ENCODE peak calls at places on chromosomes 16 and 17, in five cellular contexts. U is choroid plexus epithelial cell, D is H9, B is PC-3, F is colonic mucosa. J is an unnamed sample.

GRCh38 chr17:20281860-20282259 is 185.5 kb downstream of the LGALS9B start:
- DNase-seq in U (peak), D (no peak), B (no peak), F (peak), J (no peak)

GRCh38 chr17:67415291-67415690 is 38.2 kb downstream of the PITPNC1 start:
- DNase-seq in U (no peak), D (no peak), B (no peak), F (no peak), J (no peak)

GRCh38 chr17:41919165-41919817 is 540 bp upstream of the ACLY start:
- DNase-seq in U (peak), D (peak), B (peak), F (peak), J (peak)

GRCh38 chr16:11583171-11583570 is 3.5 kb downstream of the LITAF start:
- DNase-seq in U (peak), D (no peak), B (no peak), F (no peak), J (no peak)

GRCh38 chr17:75228305-75228704 is 22.8 kb downstream of the NUP85 start:
- DNase-seq in U (no peak), D (no peak), B (no peak), F (no peak), J (no peak)

GRCh38 chr16:87834668-87835473 is 34.4 kb downstream of the SLC7A5 start:
- DNase-seq in U (peak), D (no peak), B (no peak), F (no peak), J (peak)

GRCh38 chr17:73288534-73289302 is 23.1 kb downstream of the CDC42EP4 start:
- DNase-seq in U (no peak), D (no peak), B (peak), F (peak), J (no peak)

GRCh38 chr16:3665508-3665907 is 11.0 kb downstream of the DNASE1 start:
- DNase-seq in U (no peak), D (peak), B (no peak), F (no peak), J (no peak)

GRCh38 chr17:8894673-8895578 is 27.5 kb upstream of the PIK3R6 start:
- DNase-seq in U (peak), D (peak), B (peak), F (peak), J (peak)

GRCh38 chr16:15538484-15538883 is 104.1 kb downstream of the BMERB1 start:
- DNase-seq in U (no peak), D (no peak), B (no peak), F (no peak), J (no peak)

GRCh38 chr16:76946879-76947278 is 244.1 kb upstream of the MON1B start:
- DNase-seq in U (peak), D (no peak), B (peak), F (no peak), J (peak)

GRCh38 chr16:86227801-86228200 is 282.5 kb upstream of the FOXF1 start:
- DNase-seq in U (peak), D (no peak), B (no peak), F (no peak), J (no peak)

GRCh38 chr17:41518789-41519449 is at the start of gene KRT15:
- DNase-seq in U (peak), D (no peak), B (peak), F (no peak), J (peak)

GRCh38 chr16:88035292-88035691 is 84.1 kb downstream of the BANP start:
- DNase-seq in U (no peak), D (no peak), B (no peak), F (no peak), J (no peak)

GRCh38 chr17:80899402-80900268 is 92.0 kb upstream of the CHMP6 start:
- DNase-seq in U (peak), D (peak), B (peak), F (no peak), J (peak)

GRCh38 chr17:16281351-16281750 is 64.3 kb downstream of the PIGL start:
- DNase-seq in U (peak), D (no peak), B (peak), F (no peak), J (no peak)

GRCh38 chr16:24478401-24478800 is 61.0 kb upstream of the RBBP6 start:
- DNase-seq in U (no peak), D (no peak), B (no peak), F (no peak), J (no peak)

DNA sequence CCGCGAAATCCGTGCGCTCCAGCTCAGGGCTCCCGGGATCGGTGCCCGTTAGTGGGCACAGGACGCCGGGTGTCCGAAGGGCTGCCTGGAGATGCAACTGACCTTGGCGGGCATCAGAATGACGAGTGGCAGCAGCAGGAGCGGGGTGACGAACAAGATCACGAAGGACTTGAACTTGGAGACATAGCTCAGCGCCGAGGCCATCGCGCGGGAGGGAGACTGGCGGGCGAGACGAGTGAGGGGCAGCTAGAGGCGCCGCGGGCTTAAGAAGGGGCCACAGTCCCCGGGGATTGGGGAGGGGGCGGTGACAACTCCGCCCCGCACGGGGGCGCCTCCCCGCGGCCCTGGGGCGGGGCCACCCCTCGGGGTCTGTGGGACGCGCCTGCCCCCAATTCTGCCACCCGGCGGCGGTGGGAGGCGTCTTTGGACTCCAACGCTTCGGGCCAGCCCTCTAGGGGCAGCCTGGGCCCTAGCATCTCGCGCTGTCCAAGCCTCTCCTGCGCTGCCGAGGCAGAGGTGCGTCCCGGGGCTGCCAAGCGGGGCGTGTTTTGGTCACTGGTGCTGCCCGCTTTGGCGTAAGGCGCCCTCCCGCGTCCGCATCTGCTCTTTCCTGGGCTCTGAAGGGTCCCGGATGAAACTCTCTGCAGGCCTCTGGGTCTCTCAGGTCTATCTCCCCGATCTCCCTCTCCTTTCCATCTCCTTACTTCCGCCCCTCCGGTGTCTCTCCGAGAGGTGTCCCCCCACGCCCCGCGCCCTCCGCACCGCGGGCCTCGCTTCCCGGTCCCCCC is at the start of gene SLC13A5:
- DNase-seq in U (peak), D (peak), B (no peak), F (no peak), J (no peak)
- TF ChIP-seq CTCF in U (peak), D (peak), B (no peak), F (no peak), J (no peak)

DNA sequence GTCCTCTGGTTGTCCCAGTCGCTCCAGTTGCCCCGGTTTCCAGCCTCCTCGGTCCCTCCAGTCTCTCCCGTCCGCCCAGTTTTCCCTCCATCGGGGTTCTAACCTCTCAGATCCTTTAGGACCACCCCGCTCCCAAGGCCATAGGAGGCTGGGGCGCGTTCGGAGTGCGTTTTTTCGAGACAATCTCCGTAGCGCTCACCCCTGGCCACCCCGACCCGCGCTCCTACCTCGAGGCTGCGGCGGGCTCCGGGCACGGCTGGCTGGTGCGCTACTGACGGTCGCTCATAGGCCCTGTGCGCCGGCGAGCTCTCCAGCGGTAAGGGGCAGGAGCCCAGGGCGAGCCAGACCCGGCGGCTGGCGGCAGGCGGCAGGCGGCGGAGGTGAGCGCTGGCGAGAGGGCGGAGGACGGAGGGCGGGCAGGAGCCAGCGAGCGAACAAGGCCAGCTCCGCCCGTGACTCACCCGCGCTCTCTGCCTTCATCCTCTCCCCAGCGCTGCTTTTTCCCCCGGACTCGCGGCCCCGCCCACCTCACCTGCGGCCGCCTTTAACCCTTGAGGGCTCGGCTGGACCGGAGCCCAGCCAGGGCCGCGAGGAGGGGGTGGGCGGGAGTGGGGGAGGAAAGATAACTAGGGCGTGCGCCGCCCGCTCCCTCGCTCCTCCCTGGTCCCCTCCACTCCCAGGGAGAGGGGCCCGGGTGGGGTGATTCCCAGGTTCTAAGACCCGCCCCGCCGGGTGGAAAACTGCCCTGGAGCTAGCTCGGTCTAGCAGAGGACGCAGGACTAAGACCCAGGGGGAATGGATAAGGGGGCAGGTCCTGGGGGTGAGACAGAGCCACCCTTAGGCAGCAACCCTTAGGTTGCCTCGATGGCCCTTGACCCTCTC is at the start of gene SP6:
- DNase-seq in U (peak), D (peak), B (peak), F (peak), J (peak)
- TF ChIP-seq CTCF in U (no peak), D (peak), B (peak), F (no peak), J (peak)

DNA sequence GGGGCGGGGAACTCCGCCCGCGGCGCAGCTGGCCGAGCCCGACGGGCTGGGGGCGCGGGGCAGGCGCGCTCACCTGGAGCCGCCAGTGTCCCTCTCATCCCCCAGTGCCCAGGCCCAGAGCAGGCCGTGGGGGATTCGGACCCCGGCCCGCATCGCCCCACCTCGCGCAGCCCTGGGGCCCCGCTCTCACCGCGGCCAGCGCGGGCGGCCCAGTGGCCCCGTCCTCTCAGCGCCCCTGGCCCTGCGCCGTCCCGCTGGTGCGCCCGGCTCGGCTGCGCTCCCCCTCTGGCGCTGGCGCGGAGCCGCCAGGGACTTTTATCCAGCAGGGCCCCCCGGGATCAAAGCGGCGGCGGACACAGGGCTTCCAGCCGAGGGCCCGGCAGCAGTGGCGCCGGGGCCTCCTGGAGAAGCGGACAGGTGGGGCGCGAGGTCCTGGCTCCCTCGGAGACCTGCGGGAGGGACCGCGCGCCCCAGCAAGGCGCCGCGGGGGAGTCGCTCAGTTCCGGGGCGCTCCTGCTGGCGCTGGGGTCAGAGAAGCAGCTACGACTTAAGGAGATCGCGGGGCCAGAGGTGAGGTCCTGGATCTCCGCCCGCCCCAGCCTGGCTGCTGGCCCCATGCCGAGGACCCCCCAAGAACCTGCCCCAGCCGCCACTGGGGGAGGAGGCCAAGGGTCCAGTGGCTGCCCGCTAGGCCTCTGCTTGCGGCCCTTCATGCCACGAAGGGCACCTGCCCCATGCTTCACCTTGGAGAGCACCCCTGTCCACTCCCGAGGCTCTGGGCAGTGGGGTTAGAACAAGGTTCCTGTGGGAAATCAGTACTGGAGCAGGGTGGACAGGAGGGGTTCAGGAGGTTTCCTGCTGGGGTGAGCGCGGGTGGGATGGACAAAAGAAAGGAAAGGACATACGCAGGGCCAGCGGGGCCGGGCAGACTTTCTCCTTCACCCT is 839 bp upstream of the NOTUM start:
- DNase-seq in U (no peak), D (no peak), B (no peak), F (no peak), J (no peak)
- TF ChIP-seq CTCF in U (no peak), D (no peak), B (no peak), F (no peak), J (no peak)

GRCh38 chr17:76458580-76459490 is 5.9 kb upstream of the UBE2O start:
- DNase-seq in U (peak), D (peak), B (peak), F (peak), J (peak)
- TF ChIP-seq CTCF in U (peak), D (peak), B (peak), F (peak), J (peak)

GRCh38 chr17:29345066-29345465 is 45.1 kb upstream of the TAOK1 start:
- DNase-seq in U (no peak), D (no peak), B (no peak), F (no peak), J (no peak)

GRCh38 chr17:29344201-29344856 is 45.8 kb upstream of the TAOK1 start:
- DNase-seq in U (peak), D (no peak), B (no peak), F (no peak), J (no peak)

GRCh38 chr17:29341726-29342125 is 47.8 kb upstream of the NUFIP2 start:
- DNase-seq in U (peak), D (no peak), B (no peak), F (no peak), J (peak)

GRCh38 chr17:29346462-29346861 is 43.7 kb upstream of the TAOK1 start:
- DNase-seq in U (no peak), D (no peak), B (no peak), F (no peak), J (no peak)

GRCh38 chr17:29342148-29342765 is 47.9 kb upstream of the TAOK1 start:
- DNase-seq in U (no peak), D (no peak), B (no peak), F (no peak), J (no peak)
- TF ChIP-seq CTCF in U (no peak), D (no peak), B (no peak), F (no peak), J (no peak)

DNA sequence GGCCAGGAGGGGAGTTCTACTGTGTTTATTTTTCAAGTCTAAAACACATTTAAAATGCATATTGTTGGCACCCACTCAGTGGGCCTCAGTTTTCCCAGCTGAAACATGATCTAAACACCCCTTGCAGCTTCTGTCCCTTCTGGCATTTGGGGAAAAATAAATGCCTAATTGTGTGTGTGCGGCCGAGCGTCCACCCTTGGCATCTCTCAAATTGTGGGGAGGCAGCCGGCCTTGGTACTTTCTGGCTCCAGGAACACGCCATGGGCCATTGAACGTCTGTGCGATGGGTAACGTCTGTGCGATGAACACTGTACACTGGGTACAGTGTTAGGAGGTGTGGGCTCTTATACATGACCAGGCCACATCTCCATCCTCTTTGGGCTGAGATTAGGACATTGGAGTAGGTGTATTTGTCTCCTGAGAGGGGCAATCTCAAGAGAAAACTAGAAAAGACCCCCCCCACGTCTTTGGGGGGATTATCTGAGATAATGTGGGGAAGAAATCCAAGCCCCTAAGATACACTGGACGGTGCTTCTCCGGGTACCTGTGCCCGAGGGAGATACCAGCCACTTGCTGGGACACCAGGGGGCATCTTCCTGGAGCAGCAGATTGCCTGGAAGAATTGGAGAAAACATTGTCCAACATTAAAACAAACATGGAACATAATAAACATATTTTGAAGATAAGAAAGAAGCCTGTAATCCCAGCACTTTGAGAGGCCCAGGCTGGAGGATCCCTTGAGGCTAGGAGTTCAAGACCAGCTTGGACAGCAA is 54.9 kb downstream of the RAB11FIP4 start:
- DNase-seq in U (peak), D (no peak), B (peak), F (no peak), J (no peak)
- TF ChIP-seq CTCF in U (peak), D (peak), B (peak), F (no peak), J (peak)